ENCODE peak calls at places on chromosomes 11 and 22, in five cellular contexts. E, P, N, X and U are unnamed samples.

GRCh38 chr11:131663403-131664200 is 293.2 kb downstream of the NTM start:
- DNase-seq in N (no peak), E (no peak), X (no peak), P (no peak), U (no peak)

GRCh38 chr11:47867821-47868220 is 19.7 kb upstream of the NUP160 start:
- DNase-seq in X (no peak), P (no peak), N (no peak), E (no peak), U (no peak)

GRCh38 chr11:62732830-62733229 is 4.5 kb downstream of the TTC9C start:
- DNase-seq in P (peak; percentile 59), E (no peak), N (no peak), X (no peak), U (peak; percentile 34)

GRCh38 chr11:6681949-6682348 is 1.2 kb downstream of the MRPL17 start:
- DNase-seq in P (peak; percentile 57), E (no peak), N (no peak), X (no peak), U (peak; percentile 25)

GRCh38 chr11:97140885-97141494 is 751.2 kb downstream of the JRKL start:
- DNase-seq in E (no peak), P (peak; percentile 21), X (no peak), N (no peak), U (peak; percentile 34)

GRCh38 chr11:111483431-111483830 is 28.8 kb downstream of the BTG4 start:
- DNase-seq in E (no peak), N (no peak), P (no peak), X (no peak), U (no peak)

GRCh38 chr22:40509401-40510134 is 127.0 kb downstream of the MRTFA start:
- DNase-seq in E (peak; percentile 89), P (no peak), N (peak; percentile 62), X (peak; percentile 69), U (no peak)

GRCh38 chr11:69350040-69350439 is 56.1 kb downstream of the MYEOV start:
- DNase-seq in X (no peak), P (no peak), N (no peak), E (no peak), U (no peak)

GRCh38 chr11:46693597-46694012 is 6.8 kb downstream of the ARHGAP1 start:
- DNase-seq in N (no peak), P (no peak), E (peak; percentile 67), X (no peak), U (no peak)

GRCh38 chr22:40383905-40384304 is 13.5 kb downstream of the SGSM3 start:
- DNase-seq in N (no peak), E (peak; percentile 36), X (no peak), P (no peak), U (no peak)

GRCh38 chr11:74321487-74322188 is 10.2 kb upstream of the P4HA3 start:
- DNase-seq in X (peak; percentile 8), P (peak; percentile 72), E (no peak), N (no peak), U (peak; percentile 54)

GRCh38 chr11:74319139-74319538 is 7.7 kb upstream of the P4HA3 start:
- DNase-seq in N (no peak), P (no peak), E (peak; percentile 75), X (no peak), U (no peak)

GRCh38 chr11:74320538-74320937 is 9.1 kb upstream of the P4HA3 start:
- DNase-seq in P (no peak), E (no peak), N (no peak), X (no peak), U (no peak)

GRCh38 chr11:74316772-74317505 is 5.5 kb upstream of the P4HA3 start:
- DNase-seq in P (no peak), E (peak; percentile 23), N (no peak), X (no peak), U (no peak)

GRCh38 chr11:74318241-74318932 is 6.9 kb upstream of the P4HA3 start:
- DNase-seq in E (no peak), P (no peak), X (no peak), N (no peak), U (no peak)
- TF ChIP-seq CTCF in E (no peak), P (no peak), X (no peak), N (no peak), U (no peak)

DNA sequence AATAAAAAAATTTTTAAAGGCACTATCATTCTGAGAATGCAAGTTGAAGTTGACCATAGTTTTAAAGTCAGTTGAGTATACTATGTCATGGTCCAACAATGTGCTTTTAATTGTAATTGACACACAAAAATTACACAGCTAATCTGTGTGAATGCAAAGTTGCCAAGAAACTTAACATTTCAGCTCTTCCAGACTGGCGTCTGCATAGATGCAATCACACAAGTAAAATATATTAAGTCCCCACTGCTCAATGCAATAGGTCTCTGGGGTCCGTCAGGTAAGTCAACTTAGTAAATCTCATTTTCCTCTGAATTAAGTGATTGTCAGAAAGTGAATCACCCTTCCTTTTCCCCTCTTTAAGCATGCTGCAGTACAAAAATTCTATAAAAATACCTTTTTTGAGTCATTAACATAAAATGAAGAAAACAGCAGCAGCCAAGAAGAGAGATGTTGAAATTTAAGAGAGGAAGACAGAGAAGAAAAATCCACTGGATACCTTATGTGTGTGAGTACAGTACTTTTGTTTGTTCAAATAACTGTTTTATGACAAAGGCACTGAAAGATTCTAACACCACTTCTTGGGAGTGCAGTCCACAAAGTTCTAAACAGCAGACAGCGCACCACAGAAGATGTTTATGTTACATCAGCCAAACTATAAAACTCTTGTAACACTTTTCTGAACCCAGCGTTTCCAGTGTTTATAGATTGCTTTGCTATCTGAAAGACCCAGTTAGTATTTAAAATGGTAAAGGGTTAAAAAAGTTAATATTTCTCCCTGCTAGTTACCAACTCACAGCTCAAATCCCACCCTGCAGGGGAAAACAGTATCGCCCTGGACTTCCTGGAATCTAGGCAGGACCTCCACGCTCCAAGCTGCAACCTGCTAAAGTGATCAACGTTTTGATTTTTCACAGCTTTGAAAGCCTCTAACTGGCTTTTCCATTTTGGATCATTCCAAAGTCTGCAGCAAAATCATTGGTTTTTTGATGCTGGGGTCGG is 4.9 kb downstream of the FZD4 start:
- DNase-seq in N (no peak), E (no peak), P (no peak), X (no peak), U (no peak)
- H3K4me3 ChIP-seq in N (no peak overlapping the region), E (no peak overlapping the region), P (no peak overlapping the region), X (no peak overlapping the region), U (no peak overlapping the region)

GRCh38 chr11:83193315-83194283 is at the start of gene ANKRD42:
- DNase-seq in P (peak; percentile 98), X (peak; percentile 95), N (peak; percentile 94), E (peak; percentile 64), U (peak; percentile 91)

GRCh38 chr11:83192846-83193245 is 666 bp upstream of the ANKRD42 start:
- DNase-seq in P (no peak), E (no peak), X (no peak), N (no peak), U (no peak)

GRCh38 chr11:83195649-83196048 is 2.1 kb downstream of the ANKRD42 start:
- DNase-seq in N (no peak), P (no peak), X (no peak), E (no peak), U (no peak)

GRCh38 chr11:83195176-83195531 is 1.6 kb downstream of the ANKRD42 start:
- DNase-seq in X (no peak), N (no peak), E (no peak), P (peak; percentile 51), U (no peak)

GRCh38 chr11:83194284-83195175 is 1.0 kb downstream of the ANKRD42 start:
- DNase-seq in P (peak; percentile 98), N (peak; percentile 65), E (peak; percentile 17), X (peak; percentile 38), U (peak; percentile 71)
- TF ChIP-seq CTCF in P (no peak), N (no peak), E (no peak), X (no peak), U (no peak)

DNA sequence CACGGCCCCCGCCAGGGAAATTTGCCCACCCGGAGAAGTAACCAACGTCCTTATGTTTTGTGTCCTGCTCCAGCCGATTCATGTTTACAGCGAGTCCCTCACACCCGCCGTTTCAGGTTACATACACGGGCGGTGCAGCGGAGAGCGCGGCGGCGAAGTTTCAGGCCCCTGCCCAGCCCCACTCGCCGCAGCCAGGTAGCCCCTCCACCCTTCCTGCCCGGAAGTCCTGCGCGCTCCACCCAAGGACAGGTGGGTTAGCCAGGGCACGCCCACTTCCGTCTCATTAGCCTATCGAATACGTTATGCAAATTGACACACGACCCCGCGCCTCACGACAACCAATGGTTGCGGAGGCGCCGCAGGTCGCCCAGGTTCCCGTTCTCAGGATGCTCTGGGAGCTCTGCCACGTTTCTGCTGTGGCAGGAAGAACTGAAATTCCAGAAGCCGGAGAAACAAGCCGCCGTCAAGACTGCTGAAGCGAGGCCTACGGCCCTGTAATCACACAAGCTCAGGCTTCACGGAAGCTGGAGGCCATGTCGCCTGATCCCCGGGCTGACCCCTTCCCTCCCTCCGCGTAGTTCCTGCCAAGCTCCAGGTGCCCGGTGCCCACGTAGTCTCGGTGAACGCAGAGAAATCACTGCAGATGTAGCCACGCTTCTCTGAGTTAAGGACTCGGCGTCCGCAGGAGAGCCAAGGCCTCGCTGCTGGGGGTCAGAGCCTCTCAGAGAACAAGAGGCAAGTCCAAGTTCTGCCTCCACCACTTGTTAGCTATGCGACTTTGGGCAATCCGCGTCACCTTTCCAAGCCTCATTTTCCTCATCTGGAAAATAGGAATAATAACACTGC is 22.4 kb upstream of the MYH9 start:
- DNase-seq in X (no peak), E (no peak), P (no peak), N (peak; percentile 95), U (peak; percentile 77)
- H3K4me3 ChIP-seq in X (peak overlapping the region; percentile 25), E (no peak overlapping the region), P (no peak overlapping the region), N (peak overlapping the region; percentile 23), U (peak overlapping the region; percentile 29)

DNA sequence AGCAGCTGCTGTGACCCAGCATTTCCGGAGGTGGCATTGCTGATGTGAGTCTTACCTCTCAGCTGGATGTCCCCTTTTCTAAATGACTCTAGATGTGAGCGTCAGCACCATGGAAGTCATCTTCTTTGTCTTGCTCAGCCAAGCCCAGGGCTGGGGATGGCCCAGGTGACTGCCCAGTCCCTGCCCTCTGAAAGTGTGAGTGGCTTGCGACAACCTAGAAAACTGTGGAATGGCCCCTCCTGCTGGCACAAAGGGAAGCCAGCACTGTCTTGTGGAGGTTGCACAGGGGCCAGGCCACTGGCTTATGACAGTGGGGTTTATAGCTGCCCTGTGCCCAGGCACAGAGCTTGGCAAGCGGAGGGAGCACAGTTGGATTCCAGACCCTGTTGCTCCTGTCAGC is 6.2 kb downstream of the TUB start:
- DNase-seq in P (no peak), N (no peak), X (no peak), E (no peak), U (peak; percentile 51)
- TF ChIP-seq CTCF in P (peak; percentile 18), N (no peak), X (no peak), E (peak; percentile 32), U (no peak)

DNA sequence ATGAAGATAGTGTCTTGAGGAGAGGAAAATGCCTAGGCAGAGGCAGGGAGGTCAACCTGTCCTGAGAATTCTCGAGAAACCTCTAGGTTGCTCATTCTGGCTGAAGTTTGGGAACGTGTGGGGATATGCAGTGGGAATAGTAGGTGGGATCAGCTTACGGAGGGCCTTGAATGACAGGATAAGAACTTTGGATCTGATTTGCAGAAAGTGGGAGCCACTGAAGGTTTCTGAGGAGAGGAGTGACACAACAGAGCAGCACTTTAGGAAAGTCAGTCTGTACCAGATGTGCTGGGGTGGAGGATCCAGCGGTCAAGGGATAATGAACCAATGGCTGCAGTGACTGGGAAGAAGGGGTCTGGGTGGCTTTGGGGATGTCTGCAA is 2.4 kb downstream of the CD82 start:
- DNase-seq in P (no peak), X (no peak), N (no peak), E (no peak), U (no peak)
- H3K4me3 ChIP-seq in P (peak overlapping the region; percentile 89), X (no peak overlapping the region), N (no peak overlapping the region), E (no peak overlapping the region), U (peak overlapping the region; percentile 78)